ENCODE peak calls at places on chromosomes 5 and 9, in ten cellular contexts. One of them, this sample, is unnamed.

GRCh38 chr9:113350937-113351336 is 1.6 kb downstream of the BSPRY start:
- DNase-seq in stomach: no peak
- DNase-seq in NCI-H2029: no peak
- DNase-seq in GM20000: peak
- DNase-seq in activated CD4-positive, alpha-beta T cell treated with anti-CD3 and anti-CD28 coated beads, Interleukin-2, amount 10 ng/mL, durations not matched to agents 7 days and 5 days: no peak
- DNase-seq in BJ: no peak
- DNase-seq in stimulated activated naive CD4-positive, alpha-beta T cell: no peak
- DNase-seq in HuH-7: no peak
- DNase-seq in AG04450: no peak
- DNase-seq in HFFc6: no peak
- DNase-seq in this sample: no peak

GRCh38 chr9:134964271-134964670 is 46.6 kb upstream of the FCN1 start:
- DNase-seq in stomach: no peak
- DNase-seq in NCI-H2029: no peak
- DNase-seq in GM20000: no peak
- DNase-seq in activated CD4-positive, alpha-beta T cell treated with anti-CD3 and anti-CD28 coated beads, Interleukin-2, amount 10 ng/mL, durations not matched to agents 7 days and 5 days: no peak
- DNase-seq in BJ: no peak
- DNase-seq in stimulated activated naive CD4-positive, alpha-beta T cell: no peak
- DNase-seq in HuH-7: no peak
- DNase-seq in AG04450: no peak
- DNase-seq in HFFc6: no peak
- DNase-seq in this sample: no peak

GRCh38 chr9:37425298-37425752 is 2.8 kb downstream of the GRHPR start:
- DNase-seq in stomach: no peak
- DNase-seq in NCI-H2029: no peak
- DNase-seq in GM20000: no peak
- DNase-seq in activated CD4-positive, alpha-beta T cell treated with anti-CD3 and anti-CD28 coated beads, Interleukin-2, amount 10 ng/mL, durations not matched to agents 7 days and 5 days: no peak
- DNase-seq in BJ: no peak
- DNase-seq in stimulated activated naive CD4-positive, alpha-beta T cell: no peak
- DNase-seq in HuH-7: no peak
- DNase-seq in AG04450: no peak
- DNase-seq in HFFc6: no peak
- DNase-seq in this sample: no peak

GRCh38 chr9:72635197-72635596 is 113.8 kb downstream of the TMC1 start:
- DNase-seq in stomach: no peak
- DNase-seq in NCI-H2029: no peak
- DNase-seq in GM20000: peak
- DNase-seq in activated CD4-positive, alpha-beta T cell treated with anti-CD3 and anti-CD28 coated beads, Interleukin-2, amount 10 ng/mL, durations not matched to agents 7 days and 5 days: peak
- DNase-seq in BJ: no peak
- DNase-seq in stimulated activated naive CD4-positive, alpha-beta T cell: no peak
- DNase-seq in HuH-7: no peak
- DNase-seq in AG04450: no peak
- DNase-seq in HFFc6: no peak
- DNase-seq in this sample: no peak

GRCh38 chr9:7479300-7479699 is 320.3 kb downstream of the DMAC1 start:
- DNase-seq in stomach: no peak
- DNase-seq in NCI-H2029: no peak
- DNase-seq in GM20000: no peak
- DNase-seq in activated CD4-positive, alpha-beta T cell treated with anti-CD3 and anti-CD28 coated beads, Interleukin-2, amount 10 ng/mL, durations not matched to agents 7 days and 5 days: no peak
- DNase-seq in BJ: no peak
- DNase-seq in stimulated activated naive CD4-positive, alpha-beta T cell: no peak
- DNase-seq in HuH-7: no peak
- DNase-seq in AG04450: no peak
- DNase-seq in HFFc6: no peak
- DNase-seq in this sample: no peak

GRCh38 chr5:114255275-114255674 is 106.6 kb upstream of the KCNN2 start:
- DNase-seq in stomach: no peak
- DNase-seq in NCI-H2029: no peak
- DNase-seq in GM20000: no peak
- DNase-seq in activated CD4-positive, alpha-beta T cell treated with anti-CD3 and anti-CD28 coated beads, Interleukin-2, amount 10 ng/mL, durations not matched to agents 7 days and 5 days: no peak
- DNase-seq in BJ: no peak
- DNase-seq in stimulated activated naive CD4-positive, alpha-beta T cell: no peak
- DNase-seq in HuH-7: no peak
- DNase-seq in AG04450: no peak
- DNase-seq in HFFc6: no peak
- DNase-seq in this sample: no peak

GRCh38 chr9:81637276-81637675 is 52.1 kb downstream of the TLE1 start:
- DNase-seq in stomach: no peak
- DNase-seq in NCI-H2029: no peak
- DNase-seq in GM20000: no peak
- DNase-seq in activated CD4-positive, alpha-beta T cell treated with anti-CD3 and anti-CD28 coated beads, Interleukin-2, amount 10 ng/mL, durations not matched to agents 7 days and 5 days: no peak
- DNase-seq in BJ: no peak
- DNase-seq in stimulated activated naive CD4-positive, alpha-beta T cell: no peak
- DNase-seq in HuH-7: no peak
- DNase-seq in AG04450: no peak
- DNase-seq in HFFc6: no peak
- DNase-seq in this sample: no peak

GRCh38 chr5:156326718-156327259 is at the start of gene SGCD:
- DNase-seq in stomach: peak
- DNase-seq in NCI-H2029: no peak
- DNase-seq in GM20000: no peak
- DNase-seq in activated CD4-positive, alpha-beta T cell treated with anti-CD3 and anti-CD28 coated beads, Interleukin-2, amount 10 ng/mL, durations not matched to agents 7 days and 5 days: no peak
- DNase-seq in BJ: peak
- DNase-seq in stimulated activated naive CD4-positive, alpha-beta T cell: no peak
- DNase-seq in HuH-7: peak
- DNase-seq in AG04450: peak
- DNase-seq in HFFc6: peak
- DNase-seq in this sample: no peak

GRCh38 chr9:12862596-12862995 is 87.8 kb downstream of the LURAP1L start:
- DNase-seq in stomach: no peak
- DNase-seq in NCI-H2029: no peak
- DNase-seq in GM20000: no peak
- DNase-seq in activated CD4-positive, alpha-beta T cell treated with anti-CD3 and anti-CD28 coated beads, Interleukin-2, amount 10 ng/mL, durations not matched to agents 7 days and 5 days: no peak
- DNase-seq in BJ: no peak
- DNase-seq in stimulated activated naive CD4-positive, alpha-beta T cell: no peak
- DNase-seq in HuH-7: no peak
- DNase-seq in AG04450: no peak
- DNase-seq in HFFc6: no peak
- DNase-seq in this sample: no peak

GRCh38 chr5:132363431-132364112 is 5.9 kb upstream of the SLC22A5 start:
- DNase-seq in stomach: no peak
- DNase-seq in NCI-H2029: peak
- DNase-seq in GM20000: no peak
- DNase-seq in activated CD4-positive, alpha-beta T cell treated with anti-CD3 and anti-CD28 coated beads, Interleukin-2, amount 10 ng/mL, durations not matched to agents 7 days and 5 days: no peak
- DNase-seq in BJ: peak
- DNase-seq in stimulated activated naive CD4-positive, alpha-beta T cell: no peak
- DNase-seq in HuH-7: no peak
- DNase-seq in AG04450: peak
- DNase-seq in HFFc6: peak
- DNase-seq in this sample: peak

GRCh38 chr9:116701940-116702642 is 15.0 kb downstream of the TRIM32 start:
- DNase-seq in stomach: no peak
- DNase-seq in NCI-H2029: no peak
- DNase-seq in GM20000: no peak
- DNase-seq in activated CD4-positive, alpha-beta T cell treated with anti-CD3 and anti-CD28 coated beads, Interleukin-2, amount 10 ng/mL, durations not matched to agents 7 days and 5 days: no peak
- DNase-seq in BJ: no peak
- DNase-seq in stimulated activated naive CD4-positive, alpha-beta T cell: no peak
- DNase-seq in HuH-7: no peak
- DNase-seq in AG04450: no peak
- DNase-seq in HFFc6: no peak
- DNase-seq in this sample: no peak

GRCh38 chr9:112618385-112619001 is 99.4 kb downstream of the INIP start:
- DNase-seq in stomach: no peak
- DNase-seq in NCI-H2029: no peak
- DNase-seq in GM20000: no peak
- DNase-seq in activated CD4-positive, alpha-beta T cell treated with anti-CD3 and anti-CD28 coated beads, Interleukin-2, amount 10 ng/mL, durations not matched to agents 7 days and 5 days: no peak
- DNase-seq in BJ: no peak
- DNase-seq in stimulated activated naive CD4-positive, alpha-beta T cell: no peak
- DNase-seq in HuH-7: no peak
- DNase-seq in AG04450: no peak
- DNase-seq in HFFc6: no peak
- DNase-seq in this sample: no peak

GRCh38 chr5:91127682-91128081 is 255.4 kb downstream of the ARRDC3 start:
- DNase-seq in stomach: no peak
- DNase-seq in NCI-H2029: no peak
- DNase-seq in GM20000: no peak
- DNase-seq in activated CD4-positive, alpha-beta T cell treated with anti-CD3 and anti-CD28 coated beads, Interleukin-2, amount 10 ng/mL, durations not matched to agents 7 days and 5 days: no peak
- DNase-seq in BJ: no peak
- DNase-seq in stimulated activated naive CD4-positive, alpha-beta T cell: no peak
- DNase-seq in HuH-7: no peak
- DNase-seq in AG04450: no peak
- DNase-seq in HFFc6: no peak
- DNase-seq in this sample: no peak

GRCh38 chr9:137357166-137357565 is 55.1 kb upstream of the NRARP start:
- DNase-seq in stomach: no peak
- DNase-seq in NCI-H2029: no peak
- DNase-seq in GM20000: peak
- DNase-seq in activated CD4-positive, alpha-beta T cell treated with anti-CD3 and anti-CD28 coated beads, Interleukin-2, amount 10 ng/mL, durations not matched to agents 7 days and 5 days: no peak
- DNase-seq in BJ: no peak
- DNase-seq in stimulated activated naive CD4-positive, alpha-beta T cell: no peak
- DNase-seq in HuH-7: no peak
- DNase-seq in AG04450: no peak
- DNase-seq in HFFc6: no peak
- DNase-seq in this sample: no peak

GRCh38 chr5:42277293-42277692 is 145.9 kb upstream of the GHR start:
- DNase-seq in stomach: no peak
- DNase-seq in NCI-H2029: no peak
- DNase-seq in GM20000: no peak
- DNase-seq in activated CD4-positive, alpha-beta T cell treated with anti-CD3 and anti-CD28 coated beads, Interleukin-2, amount 10 ng/mL, durations not matched to agents 7 days and 5 days: no peak
- DNase-seq in BJ: no peak
- DNase-seq in stimulated activated naive CD4-positive, alpha-beta T cell: no peak
- DNase-seq in HuH-7: no peak
- DNase-seq in AG04450: no peak
- DNase-seq in HFFc6: no peak
- DNase-seq in this sample: no peak

GRCh38 chr5:5985332-5985731 is 393.0 kb downstream of the MED10 start:
- DNase-seq in stomach: no peak
- DNase-seq in NCI-H2029: no peak
- DNase-seq in GM20000: no peak
- DNase-seq in activated CD4-positive, alpha-beta T cell treated with anti-CD3 and anti-CD28 coated beads, Interleukin-2, amount 10 ng/mL, durations not matched to agents 7 days and 5 days: no peak
- DNase-seq in BJ: no peak
- DNase-seq in stimulated activated naive CD4-positive, alpha-beta T cell: no peak
- DNase-seq in HuH-7: no peak
- DNase-seq in AG04450: no peak
- DNase-seq in HFFc6: no peak
- DNase-seq in this sample: no peak

GRCh38 chr9:96668868-96669534 is 13.9 kb upstream of the PRXL2C start:
- DNase-seq in stomach: no peak
- DNase-seq in NCI-H2029: no peak
- DNase-seq in GM20000: no peak
- DNase-seq in activated CD4-positive, alpha-beta T cell treated with anti-CD3 and anti-CD28 coated beads, Interleukin-2, amount 10 ng/mL, durations not matched to agents 7 days and 5 days: no peak
- DNase-seq in BJ: no peak
- DNase-seq in stimulated activated naive CD4-positive, alpha-beta T cell: no peak
- DNase-seq in HuH-7: no peak
- DNase-seq in AG04450: no peak
- DNase-seq in HFFc6: no peak
- DNase-seq in this sample: no peak

GRCh38 chr5:14421851-14422250 is 159.7 kb upstream of the OTULINL start:
- DNase-seq in stomach: no peak
- DNase-seq in NCI-H2029: no peak
- DNase-seq in GM20000: no peak
- DNase-seq in activated CD4-positive, alpha-beta T cell treated with anti-CD3 and anti-CD28 coated beads, Interleukin-2, amount 10 ng/mL, durations not matched to agents 7 days and 5 days: no peak
- DNase-seq in BJ: no peak
- DNase-seq in stimulated activated naive CD4-positive, alpha-beta T cell: no peak
- DNase-seq in HuH-7: no peak
- DNase-seq in AG04450: no peak
- DNase-seq in HFFc6: no peak
- DNase-seq in this sample: no peak

GRCh38 chr9:96068511-96068910 is 193.0 kb downstream of the ERCC6L2 start:
- DNase-seq in stomach: peak
- DNase-seq in NCI-H2029: no peak
- DNase-seq in GM20000: no peak
- DNase-seq in activated CD4-positive, alpha-beta T cell treated with anti-CD3 and anti-CD28 coated beads, Interleukin-2, amount 10 ng/mL, durations not matched to agents 7 days and 5 days: no peak
- DNase-seq in BJ: no peak
- DNase-seq in stimulated activated naive CD4-positive, alpha-beta T cell: no peak
- DNase-seq in HuH-7: no peak
- DNase-seq in AG04450: no peak
- DNase-seq in HFFc6: no peak
- DNase-seq in this sample: no peak

GRCh38 chr9:1995084-1995483 is 20.1 kb upstream of the SMARCA2 start:
- DNase-seq in stomach: no peak
- DNase-seq in NCI-H2029: no peak
- DNase-seq in GM20000: no peak
- DNase-seq in activated CD4-positive, alpha-beta T cell treated with anti-CD3 and anti-CD28 coated beads, Interleukin-2, amount 10 ng/mL, durations not matched to agents 7 days and 5 days: no peak
- DNase-seq in BJ: no peak
- DNase-seq in stimulated activated naive CD4-positive, alpha-beta T cell: no peak
- DNase-seq in HuH-7: no peak
- DNase-seq in AG04450: no peak
- DNase-seq in HFFc6: no peak
- DNase-seq in this sample: no peak

GRCh38 chr5:135887881-135888614 is 7.6 kb downstream of the IL9 start:
- DNase-seq in stomach: no peak
- DNase-seq in NCI-H2029: no peak
- DNase-seq in GM20000: no peak
- DNase-seq in activated CD4-positive, alpha-beta T cell treated with anti-CD3 and anti-CD28 coated beads, Interleukin-2, amount 10 ng/mL, durations not matched to agents 7 days and 5 days: no peak
- DNase-seq in BJ: no peak
- DNase-seq in stimulated activated naive CD4-positive, alpha-beta T cell: no peak
- DNase-seq in HuH-7: no peak
- DNase-seq in AG04450: no peak
- DNase-seq in HFFc6: peak
- DNase-seq in this sample: no peak

GRCh38 chr5:112799661-112800060 is 61.4 kb upstream of the SRP19 start:
- DNase-seq in stomach: no peak
- DNase-seq in NCI-H2029: no peak
- DNase-seq in GM20000: no peak
- DNase-seq in activated CD4-positive, alpha-beta T cell treated with anti-CD3 and anti-CD28 coated beads, Interleukin-2, amount 10 ng/mL, durations not matched to agents 7 days and 5 days: no peak
- DNase-seq in BJ: no peak
- DNase-seq in stimulated activated naive CD4-positive, alpha-beta T cell: no peak
- DNase-seq in HuH-7: no peak
- DNase-seq in AG04450: no peak
- DNase-seq in HFFc6: no peak
- DNase-seq in this sample: no peak

GRCh38 chr9:21028476-21028875 is 3.0 kb downstream of the HACD4 start:
- DNase-seq in stomach: no peak
- DNase-seq in NCI-H2029: no peak
- DNase-seq in GM20000: no peak
- DNase-seq in activated CD4-positive, alpha-beta T cell treated with anti-CD3 and anti-CD28 coated beads, Interleukin-2, amount 10 ng/mL, durations not matched to agents 7 days and 5 days: no peak
- DNase-seq in BJ: no peak
- DNase-seq in stimulated activated naive CD4-positive, alpha-beta T cell: no peak
- DNase-seq in HuH-7: no peak
- DNase-seq in AG04450: no peak
- DNase-seq in HFFc6: peak
- DNase-seq in this sample: no peak

GRCh38 chr5:31049933-31050704 is 143.4 kb upstream of the CDH6 start:
- DNase-seq in stomach: no peak
- DNase-seq in NCI-H2029: no peak
- DNase-seq in GM20000: no peak
- DNase-seq in activated CD4-positive, alpha-beta T cell treated with anti-CD3 and anti-CD28 coated beads, Interleukin-2, amount 10 ng/mL, durations not matched to agents 7 days and 5 days: no peak
- DNase-seq in BJ: no peak
- DNase-seq in stimulated activated naive CD4-positive, alpha-beta T cell: no peak
- DNase-seq in HuH-7: no peak
- DNase-seq in AG04450: peak
- DNase-seq in HFFc6: no peak
- DNase-seq in this sample: no peak

GRCh38 chr9:1046639-1047604 is 3.2 kb upstream of the DMRT2 start:
- DNase-seq in stomach: no peak
- DNase-seq in NCI-H2029: no peak
- DNase-seq in GM20000: no peak
- DNase-seq in activated CD4-positive, alpha-beta T cell treated with anti-CD3 and anti-CD28 coated beads, Interleukin-2, amount 10 ng/mL, durations not matched to agents 7 days and 5 days: no peak
- DNase-seq in BJ: no peak
- DNase-seq in stimulated activated naive CD4-positive, alpha-beta T cell: no peak
- DNase-seq in HuH-7: no peak
- DNase-seq in AG04450: no peak
- DNase-seq in HFFc6: no peak
- DNase-seq in this sample: no peak

GRCh38 chr5:138726848-138727247 is 26.4 kb upstream of the CTNNA1 start:
- DNase-seq in stomach: no peak
- DNase-seq in NCI-H2029: no peak
- DNase-seq in GM20000: no peak
- DNase-seq in activated CD4-positive, alpha-beta T cell treated with anti-CD3 and anti-CD28 coated beads, Interleukin-2, amount 10 ng/mL, durations not matched to agents 7 days and 5 days: peak
- DNase-seq in BJ: no peak
- DNase-seq in stimulated activated naive CD4-positive, alpha-beta T cell: no peak
- DNase-seq in HuH-7: no peak
- DNase-seq in AG04450: no peak
- DNase-seq in HFFc6: no peak
- DNase-seq in this sample: no peak

GRCh38 chr5:145316282-145316681 is 518.9 kb downstream of the PRELID2 start:
- DNase-seq in stomach: no peak
- DNase-seq in NCI-H2029: no peak
- DNase-seq in GM20000: no peak
- DNase-seq in activated CD4-positive, alpha-beta T cell treated with anti-CD3 and anti-CD28 coated beads, Interleukin-2, amount 10 ng/mL, durations not matched to agents 7 days and 5 days: no peak
- DNase-seq in BJ: no peak
- DNase-seq in stimulated activated naive CD4-positive, alpha-beta T cell: no peak
- DNase-seq in HuH-7: no peak
- DNase-seq in AG04450: no peak
- DNase-seq in HFFc6: no peak
- DNase-seq in this sample: no peak

GRCh38 chr9:15743512-15743911 is 190.7 kb downstream of the CCDC171 start:
- DNase-seq in stomach: no peak
- DNase-seq in NCI-H2029: no peak
- DNase-seq in GM20000: peak
- DNase-seq in activated CD4-positive, alpha-beta T cell treated with anti-CD3 and anti-CD28 coated beads, Interleukin-2, amount 10 ng/mL, durations not matched to agents 7 days and 5 days: no peak
- DNase-seq in BJ: no peak
- DNase-seq in stimulated activated naive CD4-positive, alpha-beta T cell: no peak
- DNase-seq in HuH-7: no peak
- DNase-seq in AG04450: no peak
- DNase-seq in HFFc6: no peak
- DNase-seq in this sample: no peak